ENCODE peak calls at places on chromosomes 6 and 20, in nine cellular contexts. R, I, N, J, W, B, U, G and C are unnamed samples.

GRCh38 chr20:46721476-46721875 is 12.0 kb downstream of the SLC2A10 start:
- DNase-seq in R (no peak), I (no peak), N (no peak), J (no peak), W (no peak), B (no peak), U (no peak), G (no peak), C (no peak)

GRCh38 chr6:108175592-108176279 is 9.9 kb downstream of the NR2E1 start:
- DNase-seq in R (no peak), I (no peak), N (peak), J (no peak), W (no peak), B (peak), U (peak), G (no peak), C (no peak)

GRCh38 chr6:170151235-170152110 is 139.4 kb downstream of the DLL1 start:
- DNase-seq in R (no peak), I (no peak), N (peak), J (no peak), W (peak), B (no peak), U (no peak), G (no peak), C (no peak)

GRCh38 chr6:139349464-139350020 is 24.9 kb downstream of the CITED2 start:
- DNase-seq in R (no peak), I (no peak), N (no peak), J (no peak), W (no peak), B (no peak), U (no peak), G (no peak), C (no peak)

GRCh38 chr6:14272111-14273085 is 154.8 kb downstream of the CD83 start:
- DNase-seq in R (no peak), I (no peak), N (no peak), J (no peak), W (no peak), B (peak), U (no peak), G (no peak), C (peak)

GRCh38 chr6:139764498-139764986 is 390.1 kb upstream of the CITED2 start:
- DNase-seq in R (no peak), I (peak), N (peak), J (no peak), W (no peak), B (no peak), U (no peak), G (no peak), C (peak)

GRCh38 chr6:2441881-2442475 is 196.6 kb upstream of the GMDS start:
- DNase-seq in R (no peak), I (no peak), N (no peak), J (no peak), W (no peak), B (no peak), U (no peak), G (no peak), C (no peak)

GRCh38 chr6:40395066-40395697 is 192.0 kb downstream of the LRFN2 start:
- DNase-seq in R (no peak), I (no peak), N (peak), J (no peak), W (no peak), B (peak), U (no peak), G (no peak), C (peak)

GRCh38 chr20:46999821-47000465 is 105.3 kb downstream of the EYA2 start:
- DNase-seq in R (no peak), I (no peak), N (no peak), J (no peak), W (no peak), B (no peak), U (no peak), G (no peak), C (no peak)

GRCh38 chr6:143805832-143806281 is 37.3 kb upstream of the LTV1 start:
- DNase-seq in R (no peak), I (no peak), N (no peak), J (no peak), W (no peak), B (no peak), U (no peak), G (no peak), C (peak)

GRCh38 chr6:108883172-108883571 is 35.0 kb downstream of the ARMC2 start:
- DNase-seq in R (no peak), I (no peak), N (no peak), J (no peak), W (no peak), B (no peak), U (no peak), G (no peak), C (no peak)

GRCh38 chr20:24699321-24700165 is 230.1 kb downstream of the SYNDIG1 start:
- DNase-seq in R (no peak), I (no peak), N (no peak), J (no peak), W (peak), B (peak), U (no peak), G (no peak), C (no peak)

GRCh38 chr20:50859161-50859560 is 64.3 kb downstream of the BCAS4 start:
- DNase-seq in R (no peak), I (no peak), N (no peak), J (no peak), W (no peak), B (no peak), U (no peak), G (no peak), C (no peak)

GRCh38 chr20:55830124-55830828 is 175.0 kb downstream of the CBLN4 start:
- DNase-seq in R (no peak), I (no peak), N (no peak), J (no peak), W (no peak), B (no peak), U (no peak), G (no peak), C (no peak)

GRCh38 chr6:154931741-154932424 is 63.2 kb upstream of the TIAM2 start:
- DNase-seq in R (no peak), I (no peak), N (no peak), J (no peak), W (no peak), B (no peak), U (no peak), G (no peak), C (no peak)

GRCh38 chr6:151916075-151916474 is 108.6 kb downstream of the ESR1 start:
- DNase-seq in R (no peak), I (no peak), N (no peak), J (no peak), W (no peak), B (no peak), U (no peak), G (no peak), C (no peak)

GRCh38 chr6:132907915-132908314 is 93.5 kb downstream of the RPS12 start:
- DNase-seq in R (no peak), I (peak), N (no peak), J (no peak), W (no peak), B (no peak), U (no peak), G (no peak), C (peak)

GRCh38 chr6:291697-292505 is at the start of gene DUSP22:
- DNase-seq in R (peak), I (peak), N (peak), J (no peak), W (peak), B (peak), U (peak), G (peak), C (peak)

GRCh38 chr20:50788045-50788867 is 6.6 kb upstream of the BCAS4 start:
- DNase-seq in R (no peak), I (peak), N (peak), J (no peak), W (peak), B (no peak), U (no peak), G (no peak), C (peak)

GRCh38 chr6:12516070-12516469 is 200.5 kb upstream of the PHACTR1 start:
- DNase-seq in R (no peak), I (no peak), N (no peak), J (no peak), W (no peak), B (no peak), U (no peak), G (no peak), C (no peak)

GRCh38 chr6:36276581-36277536 is 7.0 kb downstream of the PNPLA1 start:
- DNase-seq in R (no peak), I (no peak), N (no peak), J (no peak), W (no peak), B (no peak), U (no peak), G (no peak), C (no peak)

DNA sequence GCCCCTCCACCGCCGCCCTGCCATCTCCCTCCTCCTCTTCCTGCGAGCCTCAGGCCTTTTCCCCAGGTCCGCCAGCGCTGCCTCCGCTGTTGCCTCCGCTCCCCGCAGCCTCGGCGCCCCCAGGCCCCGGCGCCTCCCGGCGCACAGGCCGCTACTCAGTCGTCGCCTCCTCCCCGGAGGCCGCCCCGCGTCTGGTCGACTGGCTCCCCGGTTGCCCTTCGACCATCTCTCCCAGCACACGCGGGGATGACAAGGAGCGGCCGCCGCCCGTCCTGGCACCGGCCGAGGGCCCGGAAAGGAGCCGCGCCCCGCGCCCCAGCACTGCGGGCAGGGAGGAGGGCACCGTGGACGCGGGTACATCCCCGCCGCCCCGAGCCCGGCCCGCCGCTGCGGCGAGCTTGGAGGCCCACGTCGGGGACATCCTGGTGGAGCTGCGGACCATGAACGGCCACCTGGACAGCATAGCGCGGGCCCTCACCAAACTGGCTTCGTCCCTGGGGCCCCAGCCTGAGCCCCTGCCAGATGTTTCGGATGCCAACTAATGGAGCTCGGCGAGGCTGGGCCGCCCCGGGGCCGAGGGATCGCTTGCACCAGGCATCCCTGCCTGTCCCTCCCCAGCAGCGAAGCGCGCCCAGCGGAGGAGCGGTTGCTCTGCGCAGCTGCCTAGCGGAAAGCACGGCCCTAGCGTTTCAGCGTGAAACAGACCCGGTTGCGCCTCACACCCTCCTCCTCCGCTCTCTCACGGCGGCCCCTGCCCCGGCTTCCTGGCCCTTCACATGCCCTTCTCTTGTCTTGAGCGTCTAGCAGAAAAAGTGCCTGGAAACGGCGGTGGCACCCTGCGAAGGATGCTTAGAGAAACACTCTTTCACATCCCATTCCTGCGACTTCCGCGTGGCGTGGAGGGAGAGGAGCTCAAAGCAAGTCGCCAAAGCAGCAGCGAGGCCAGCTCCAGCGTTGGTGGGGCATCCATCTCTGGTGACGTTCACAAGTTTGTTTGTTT is 285.7 kb upstream of the SUPT3H start:
- DNase-seq in R (peak), I (no peak), N (peak), J (no peak), W (no peak), B (peak), U (peak), G (no peak), C (no peak)
- TF ChIP-seq CTCF in R (peak), I (no peak), N (no peak), J (no peak), W (peak), B (no peak), U (no peak), G (no peak), C (no peak)

GRCh38 chr6:21022343-21023107 is 488.3 kb downstream of the CDKAL1 start:
- DNase-seq in R (peak), I (peak), N (no peak), J (no peak), W (no peak), B (no peak), U (no peak), G (no peak), C (peak)

GRCh38 chr6:21023210-21023609 is 489.0 kb downstream of the CDKAL1 start:
- DNase-seq in R (no peak), I (no peak), N (no peak), J (no peak), W (no peak), B (no peak), U (no peak), G (no peak), C (no peak)

GRCh38 chr6:21024621-21025020 is 490.4 kb downstream of the CDKAL1 start:
- DNase-seq in R (no peak), I (no peak), N (no peak), J (no peak), W (no peak), B (no peak), U (no peak), G (no peak), C (no peak)

DNA sequence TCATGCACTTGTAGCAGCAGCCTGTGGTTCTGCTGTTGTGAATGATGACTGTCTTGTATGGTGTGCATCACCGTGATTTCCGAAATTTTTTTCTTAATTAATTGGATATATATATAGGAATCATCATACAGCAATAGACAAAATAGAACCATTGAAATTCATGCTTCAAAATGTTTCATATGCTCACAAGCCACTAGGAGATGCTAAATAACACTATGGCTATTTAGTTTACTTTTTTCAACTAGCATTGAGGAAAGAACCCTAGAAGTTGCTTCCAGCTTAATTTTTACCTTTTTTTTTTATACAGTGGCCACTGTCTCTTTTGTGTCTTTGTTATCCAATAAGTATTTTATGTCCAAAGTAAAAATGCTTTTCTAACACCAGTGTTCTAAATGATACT is 485.4 kb downstream of the CDKAL1 start:
- DNase-seq in R (no peak), I (no peak), N (no peak), J (no peak), W (no peak), B (no peak), U (no peak), G (no peak), C (no peak)
- TF ChIP-seq CTCF in R (no peak), I (no peak), N (no peak), J (no peak), W (no peak), B (peak), U (no peak), G (no peak), C (peak)

GRCh38 chr6:89161326-89162046 is 15.6 kb downstream of the PM20D2 start:
- DNase-seq in R (no peak), I (no peak), N (no peak), J (no peak), W (no peak), B (no peak), U (peak), G (no peak), C (no peak)
- TF ChIP-seq CTCF in R (no peak), I (no peak), N (no peak), J (no peak), W (no peak), B (no peak), U (no peak), G (no peak), C (no peak)

GRCh38 chr6:163120223-163120622 is 294.3 kb upstream of the QKI start:
- DNase-seq in R (no peak), I (no peak), N (no peak), J (no peak), W (no peak), B (no peak), U (peak), G (no peak), C (peak)
- TF ChIP-seq CTCF in R (no peak), I (no peak), N (no peak), J (no peak), W (no peak), B (no peak), U (no peak), G (no peak), C (no peak)

GRCh38 chr6:8710668-8711431 is 275.5 kb upstream of the SLC35B3 start:
- DNase-seq in R (no peak), I (no peak), N (no peak), J (no peak), W (no peak), B (no peak), U (no peak), G (no peak), C (no peak)

GRCh38 chr6:8705435-8706020 is 270.2 kb upstream of the SLC35B3 start:
- DNase-seq in R (no peak), I (no peak), N (no peak), J (no peak), W (no peak), B (no peak), U (no peak), G (no peak), C (no peak)

GRCh38 chr6:8707369-8707768 is 272.0 kb upstream of the SLC35B3 start:
- DNase-seq in R (no peak), I (no peak), N (no peak), J (no peak), W (no peak), B (no peak), U (no peak), G (no peak), C (no peak)

GRCh38 chr6:8703059-8703458 is 267.7 kb upstream of the SLC35B3 start:
- DNase-seq in R (no peak), I (no peak), N (no peak), J (no peak), W (no peak), B (no peak), U (no peak), G (no peak), C (no peak)

GRCh38 chr6:8707956-8708772 is 272.8 kb upstream of the SLC35B3 start:
- DNase-seq in R (no peak), I (peak), N (no peak), J (no peak), W (no peak), B (no peak), U (no peak), G (no peak), C (peak)
- TF ChIP-seq CTCF in R (peak), I (peak), N (peak), J (peak), W (peak), B (peak), U (no peak), G (no peak), C (peak)

DNA sequence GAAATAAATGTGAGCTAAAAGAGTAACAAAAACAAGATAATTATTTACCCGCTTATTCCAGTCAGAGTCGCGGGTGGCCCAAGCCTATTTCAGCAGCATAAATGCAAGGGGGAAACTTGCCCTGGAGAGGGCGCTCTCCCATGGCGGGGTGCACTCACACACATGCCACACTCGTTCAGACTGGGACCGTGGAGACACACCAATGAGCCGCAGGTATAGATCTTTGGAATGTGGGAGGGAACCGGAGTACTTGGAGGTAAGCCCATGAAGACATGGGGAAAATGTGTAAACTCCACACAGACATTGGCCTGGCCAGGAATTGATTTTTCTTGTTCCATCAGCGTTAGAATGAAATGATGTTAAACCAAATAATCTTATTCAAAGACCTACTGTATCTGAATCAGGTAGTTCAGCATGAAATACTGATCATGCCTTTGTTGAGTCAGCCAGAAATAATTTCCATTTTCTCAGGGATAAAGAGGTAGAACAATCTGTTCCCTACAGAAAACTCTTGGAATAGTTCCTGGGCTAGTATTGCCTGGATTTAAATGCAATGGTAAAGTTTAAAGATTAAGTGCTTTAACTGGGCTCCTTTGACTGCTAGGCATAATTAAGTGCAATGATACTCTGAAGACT is 191.5 kb downstream of the MCHR2 start:
- DNase-seq in R (no peak), I (no peak), N (no peak), J (no peak), W (no peak), B (no peak), U (peak), G (no peak), C (no peak)
- TF ChIP-seq CTCF in R (peak), I (peak), N (no peak), J (no peak), W (no peak), B (no peak), U (peak), G (no peak), C (no peak)

GRCh38 chr6:168709440-168709839 is 268.5 kb downstream of the SMOC2 start:
- DNase-seq in R (no peak), I (no peak), N (no peak), J (no peak), W (no peak), B (peak), U (no peak), G (no peak), C (no peak)

GRCh38 chr6:168709034-168709433 is 268.1 kb downstream of the SMOC2 start:
- DNase-seq in R (no peak), I (no peak), N (no peak), J (no peak), W (no peak), B (peak), U (no peak), G (no peak), C (no peak)

GRCh38 chr6:168711049-168711640 is 270.2 kb downstream of the SMOC2 start:
- DNase-seq in R (no peak), I (no peak), N (no peak), J (no peak), W (no peak), B (peak), U (no peak), G (no peak), C (peak)

GRCh38 chr6:168711666-168712300 is 270.8 kb downstream of the SMOC2 start:
- DNase-seq in R (no peak), I (no peak), N (no peak), J (no peak), W (no peak), B (peak), U (no peak), G (no peak), C (no peak)

GRCh38 chr6:168709991-168710390 is 269.0 kb downstream of the SMOC2 start:
- DNase-seq in R (no peak), I (no peak), N (no peak), J (no peak), W (no peak), B (peak), U (no peak), G (no peak), C (no peak)
- TF ChIP-seq CTCF in R (no peak), I (no peak), N (no peak), J (no peak), W (no peak), B (no peak), U (no peak), G (no peak), C (no peak)

GRCh38 chr20:36144336-36144735 is 10.2 kb upstream of the EPB41L1 start:
- DNase-seq in R (no peak), I (no peak), N (no peak), J (no peak), W (no peak), B (no peak), U (no peak), G (no peak), C (no peak)
- TF ChIP-seq CTCF in R (no peak), I (no peak), N (no peak), J (no peak), W (no peak), B (no peak), U (no peak), G (no peak), C (no peak)